ENCODE peak calls at places on chromosomes 7 and 10, in seven cellular contexts. A, Q, P, Z, H, M and L are unnamed samples.

GRCh38 chr7:109549461-109549860 is 979.8 kb downstream of the DNAJB9 start:
- DNase-seq in H (no peak), Z (no peak), Q (no peak), M (no peak), P (no peak), A (no peak), L (no peak)

GRCh38 chr7:38886265-38886664 is 22.7 kb downstream of the VPS41 start:
- DNase-seq in Z (no peak), M (no peak), H (no peak), P (no peak), Q (no peak), A (no peak), L (no peak)

GRCh38 chr10:30216811-30217210 is 132.3 kb downstream of the MTPAP start:
- DNase-seq in Q (no peak), H (no peak), A (no peak), M (no peak), P (no peak), Z (no peak), L (no peak)

GRCh38 chr7:95684037-95684436 is 87.7 kb upstream of the PDK4 start:
- DNase-seq in H (no peak), A (no peak), P (peak), M (no peak), Z (no peak), Q (no peak), L (no peak)

GRCh38 chr10:27614776-27615175 is 110.7 kb downstream of the RAB18 start:
- DNase-seq in P (no peak), M (no peak), Z (no peak), H (no peak), A (no peak), Q (no peak), L (no peak)

GRCh38 chr10:34528320-34528719 is 286.8 kb downstream of the PARD3 start:
- DNase-seq in Q (no peak), H (peak), M (peak), Z (no peak), P (no peak), A (no peak), L (no peak)

GRCh38 chr10:71773221-71773971 is at the start of gene VSIR:
- DNase-seq in M (peak), H (peak), Z (peak), P (peak), A (peak), Q (peak), L (peak)

GRCh38 chr10:129936266-129936922 is 27.7 kb downstream of the EBF3 start:
- DNase-seq in A (peak), M (no peak), P (no peak), Q (peak), Z (peak), H (no peak), L (no peak)

GRCh38 chr7:78777844-78778243 is 675.6 kb downstream of the MAGI2 start:
- DNase-seq in M (no peak), A (no peak), H (no peak), Q (no peak), P (no peak), Z (no peak), L (no peak)

GRCh38 chr10:117476716-117477115 is 65.8 kb upstream of the EMX2 start:
- DNase-seq in P (no peak), M (no peak), Q (no peak), A (peak), H (no peak), Z (no peak), L (no peak)

GRCh38 chr10:79491171-79491835 is 21.0 kb upstream of the EIF5AL1 start:
- DNase-seq in M (peak), P (no peak), Q (no peak), A (no peak), H (no peak), Z (no peak), L (no peak)
- H3K27ac ChIP-seq in M (no peak), P (no peak), Q (no peak), A (peak), H (no peak), Z (peak), L (no peak)

GRCh38 chr7:131061158-131061557 is 266.5 kb upstream of the MKLN1 start:
- DNase-seq in Q (no peak), Z (no peak), P (no peak), A (no peak), M (no peak), H (no peak), L (no peak)
- H3K27ac ChIP-seq in Q (no peak), Z (peak), P (no peak), A (no peak), M (no peak), H (peak), L (no peak)

GRCh38 chr10:98340261-98340675 is 72.3 kb upstream of the LOXL4 start:
- DNase-seq in P (no peak), Q (no peak), A (no peak), H (no peak), M (no peak), Z (no peak), L (no peak)
- H3K27ac ChIP-seq in P (no peak), Q (no peak), A (no peak), H (no peak), M (no peak), Z (peak), L (no peak)

DNA sequence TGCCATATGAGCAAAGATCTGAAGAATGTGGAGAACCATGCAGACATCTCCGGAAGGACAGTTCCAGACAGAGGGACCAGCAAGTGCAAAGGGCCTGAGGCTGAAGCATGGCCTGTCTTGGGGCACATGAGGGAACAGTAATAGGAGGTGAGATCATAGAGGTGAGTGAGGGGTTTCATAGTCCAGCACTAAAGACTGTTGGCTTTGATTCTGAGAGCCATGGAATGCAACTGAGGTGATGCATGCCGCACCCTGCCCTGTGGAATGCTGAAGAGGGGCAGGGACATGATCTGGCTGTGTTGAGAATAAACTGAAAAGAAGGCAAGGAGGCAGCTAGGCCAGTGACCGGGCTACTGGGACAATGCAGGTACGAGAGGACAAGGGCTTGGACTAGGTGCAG is 253.1 kb upstream of the KLF14 start:
- DNase-seq in Q (no peak), P (no peak), Z (no peak), M (no peak), A (no peak), H (no peak), L (no peak)
- H3K27ac ChIP-seq in Q (no peak), P (no peak), Z (peak), M (no peak), A (no peak), H (peak), L (no peak)

GRCh38 chr10:114179747-114180146 is 594 bp downstream of the TDRD1 start:
- DNase-seq in A (no peak), P (peak), Z (no peak), M (no peak), Q (no peak), H (no peak), L (no peak)
- H3K27ac ChIP-seq in A (no peak), P (no peak), Z (no peak), M (no peak), Q (no peak), H (no peak), L (no peak)

GRCh38 chr10:17588420-17588819 is 28.8 kb downstream of the HACD1 start:
- DNase-seq in M (no peak), Q (no peak), P (no peak), H (no peak), Z (no peak), A (no peak), L (no peak)

GRCh38 chr10:17590969-17591645 is 26.1 kb downstream of the HACD1 start:
- DNase-seq in P (no peak), A (no peak), H (no peak), Z (no peak), M (no peak), Q (no peak), L (no peak)

GRCh38 chr10:17582015-17582414 is 35.2 kb downstream of the HACD1 start:
- DNase-seq in Z (no peak), M (no peak), H (no peak), A (no peak), P (no peak), Q (no peak), L (no peak)

GRCh38 chr10:17585001-17585400 is 32.2 kb downstream of the HACD1 start:
- DNase-seq in P (no peak), M (no peak), Q (no peak), A (no peak), H (peak), Z (no peak), L (no peak)

GRCh38 chr10:17586741-17587720 is 30.1 kb downstream of the HACD1 start:
- DNase-seq in H (no peak), P (no peak), M (no peak), Q (no peak), A (no peak), Z (no peak), L (no peak)
- H3K27ac ChIP-seq in H (no peak), P (no peak), M (no peak), Q (no peak), A (no peak), Z (no peak), L (no peak)